ENCODE peak calls at places on chromosomes 12 and 14, in six cellular contexts. One of them, this sample, is unnamed.

GRCh38 chr14:103103461-103104388 is 9.2 kb downstream of the EXOC3L4 start:
- DNase-seq in germinal center: no peak
- DNase-seq in activated T-helper 1 cell treated with Interleukin-2 at 50 U/mL for 16 hours: no peak
- DNase-seq in CD4-positive, CD25-positive, alpha-beta regulatory T cell: no peak
- DNase-seq in SW 1271: peak; percentile 84
- DNase-seq in HEK293T: no peak
- DNase-seq in this sample: no peak

GRCh38 chr12:63877693-63878092 is 33.2 kb downstream of the SRGAP1 start:
- DNase-seq in HEK293T: no peak
- DNase-seq in activated T-helper 1 cell treated with Interleukin-2 at 50 U/mL for 16 hours: no peak
- DNase-seq in CD4-positive, CD25-positive, alpha-beta regulatory T cell: no peak
- DNase-seq in SW 1271: no peak
- DNase-seq in germinal center: no peak
- DNase-seq in this sample: no peak

GRCh38 chr12:91743727-91744126 is 401.9 kb downstream of the BTG1 start:
- DNase-seq in SW 1271: no peak
- DNase-seq in HEK293T: no peak
- DNase-seq in germinal center: no peak
- DNase-seq in CD4-positive, CD25-positive, alpha-beta regulatory T cell: no peak
- DNase-seq in activated T-helper 1 cell treated with Interleukin-2 at 50 U/mL for 16 hours: no peak
- DNase-seq in this sample: no peak

GRCh38 chr12:120399531-120399930 is 30.6 kb upstream of the MSI1 start:
- DNase-seq in CD4-positive, CD25-positive, alpha-beta regulatory T cell: no peak
- DNase-seq in activated T-helper 1 cell treated with Interleukin-2 at 50 U/mL for 16 hours: no peak
- DNase-seq in germinal center: no peak
- DNase-seq in HEK293T: no peak
- DNase-seq in SW 1271: no peak
- DNase-seq in this sample: no peak

GRCh38 chr14:101230851-101231550 is 327.5 kb upstream of the RTL1 start:
- DNase-seq in activated T-helper 1 cell treated with Interleukin-2 at 50 U/mL for 16 hours: no peak
- DNase-seq in CD4-positive, CD25-positive, alpha-beta regulatory T cell: no peak
- DNase-seq in germinal center: no peak
- DNase-seq in SW 1271: no peak
- DNase-seq in HEK293T: no peak
- DNase-seq in this sample: no peak

GRCh38 chr12:131527092-131527491 is 183.8 kb upstream of the SFSWAP start:
- DNase-seq in SW 1271: no peak
- DNase-seq in activated T-helper 1 cell treated with Interleukin-2 at 50 U/mL for 16 hours: no peak
- DNase-seq in CD4-positive, CD25-positive, alpha-beta regulatory T cell: no peak
- DNase-seq in germinal center: no peak
- DNase-seq in HEK293T: no peak
- DNase-seq in this sample: no peak

GRCh38 chr12:42524716-42525115 is 64.8 kb downstream of the PRICKLE1 start:
- DNase-seq in activated T-helper 1 cell treated with Interleukin-2 at 50 U/mL for 16 hours: no peak
- DNase-seq in CD4-positive, CD25-positive, alpha-beta regulatory T cell: no peak
- DNase-seq in HEK293T: no peak
- DNase-seq in SW 1271: no peak
- DNase-seq in germinal center: no peak
- DNase-seq in this sample: no peak

GRCh38 chr14:92785601-92786426 is 8.3 kb upstream of the GOLGA5 start:
- DNase-seq in SW 1271: peak; percentile 12
- DNase-seq in HEK293T: no peak
- DNase-seq in germinal center: no peak
- DNase-seq in activated T-helper 1 cell treated with Interleukin-2 at 50 U/mL for 16 hours: no peak
- DNase-seq in CD4-positive, CD25-positive, alpha-beta regulatory T cell: no peak
- DNase-seq in this sample: no peak

This sample was measured in CD4-positive, alpha-beta T cell.